ENCODE peak calls at places on chromosomes 5 and 9, in nine cellular contexts. E is ecto neural progenitor cell; Q is NCI-H774; S is GM13977; T is HL-60; C is COR-L47; R is GM12865; V is stimulated activated naive CD8-positive, alpha-beta T cell treated with anti-CD3 and anti-CD28 coated beads, Interleukin-15, Interleukin-2, amounts not matched to agents 100 U/mL and 50 U/mL, for 24 hours; J is glutamatergic neuron. I is an unnamed sample.

GRCh38 chr5:132962429-132962928 is 955 bp downstream of the AFF4 start:
- DNase-seq in E (no peak), Q (peak), S (peak), T (no peak), C (peak), R (peak), V (peak), J (peak), I (peak)

GRCh38 chr5:27328480-27328879 is 290.1 kb upstream of the CDH9 start:
- DNase-seq in E (no peak), Q (no peak), S (no peak), T (no peak), C (no peak), R (no peak), V (no peak), J (no peak), I (peak)

GRCh38 chr9:38024036-38024681 is 44.9 kb downstream of the SHB start:
- DNase-seq in E (no peak), Q (no peak), S (no peak), T (no peak), C (peak), R (no peak), V (no peak), J (no peak), I (no peak)

GRCh38 chr9:87382902-87383301 is 114.8 kb upstream of the DAPK1 start:
- DNase-seq in E (no peak), Q (no peak), S (no peak), T (no peak), C (no peak), R (peak), V (no peak), J (no peak), I (peak)

GRCh38 chr5:151659001-151659754 is 27.5 kb downstream of the SPARC start:
- DNase-seq in E (peak), Q (peak), S (peak), T (peak), C (peak), R (peak), V (peak), J (peak), I (peak)

GRCh38 chr5:67283988-67284457 is 87.4 kb upstream of the CD180 start:
- DNase-seq in E (no peak), Q (no peak), S (no peak), T (no peak), C (no peak), R (no peak), V (no peak), J (no peak), I (peak)

GRCh38 chr9:125255781-125256391 is 5.7 kb upstream of the GAPVD1 start:
- DNase-seq in E (no peak), Q (peak), S (no peak), T (peak), C (peak), R (no peak), V (peak), J (peak), I (no peak)

GRCh38 chr5:108143581-108143980 is 238.3 kb downstream of the FBXL17 start:
- DNase-seq in E (no peak), Q (no peak), S (no peak), T (no peak), C (no peak), R (no peak), V (no peak), J (no peak), I (peak)

GRCh38 chr5:107314330-107314729 is 356.4 kb downstream of the EFNA5 start:
- DNase-seq in E (no peak), Q (no peak), S (no peak), T (no peak), C (no peak), R (no peak), V (no peak), J (no peak), I (no peak)

GRCh38 chr5:172142709-172143215 is 45.3 kb downstream of the STK10 start:
- DNase-seq in E (no peak), Q (no peak), S (no peak), T (no peak), C (no peak), R (no peak), V (no peak), J (no peak), I (no peak)

GRCh38 chr5:44844744-44845143 is 36.0 kb downstream of the MRPS30 start:
- DNase-seq in E (no peak), Q (no peak), S (no peak), T (no peak), C (no peak), R (no peak), V (no peak), J (no peak), I (no peak)

GRCh38 chr5:120624021-120624563 is 160.0 kb downstream of the PRR16 start:
- DNase-seq in E (no peak), Q (no peak), S (no peak), T (no peak), C (no peak), R (no peak), V (no peak), J (no peak), I (peak)

GRCh38 chr9:125603478-125604021 is 103.5 kb downstream of the MAPKAP1 start:
- DNase-seq in E (no peak), Q (no peak), S (no peak), T (no peak), C (no peak), R (no peak), V (no peak), J (no peak), I (no peak)

GRCh38 chr5:132456553-132457361 is 33.8 kb downstream of the IRF1 start:
- DNase-seq in E (no peak), Q (no peak), S (peak), T (peak), C (no peak), R (peak), V (peak), J (no peak), I (peak)

GRCh38 chr9:116494815-116495634 is 192.1 kb upstream of the TRIM32 start:
- DNase-seq in E (no peak), Q (no peak), S (no peak), T (peak), C (no peak), R (peak), V (peak), J (no peak), I (no peak)